ENCODE peak calls at places on chromosomes 4 and X, in four cellular contexts. Y, K, Z and O are unnamed samples.

GRCh38 chr4:83108101-83108861 is 6.2 kb downstream of the PLAC8 start:
- DNase-seq in K (no peak), Y (no peak), Z (peak; percentile 41), O (no peak)

GRCh38 chrX:41922125-41922521 is 1.2 kb downstream of the CASK start:
- DNase-seq in Z (peak; percentile 40), K (peak; percentile 40), Y (peak; percentile 53), O (peak; percentile 10)

GRCh38 chr4:11529625-11530201 is 101.0 kb upstream of the HS3ST1 start:
- DNase-seq in Z (no peak), K (peak; percentile 42), Y (peak; percentile 63), O (no peak)

GRCh38 chr4:17324431-17324830 is 187.5 kb downstream of the QDPR start:
- DNase-seq in K (peak; percentile 42), Y (peak; percentile 80), Z (peak; percentile 52), O (peak; percentile 59)

GRCh38 chr4:17535906-17536305 is 20.9 kb downstream of the CLRN2 start:
- DNase-seq in Z (no peak), Y (no peak), K (no peak), O (no peak)

GRCh38 chr4:77190053-77190452 is 33.0 kb downstream of the CCNG2 start:
- DNase-seq in K (peak; percentile 5), Z (no peak), Y (no peak), O (no peak)

GRCh38 chrX:28609917-28610613 is 22.8 kb downstream of the IL1RAPL1 start:
- DNase-seq in Y (no peak), K (no peak), Z (no peak), O (no peak)

GRCh38 chr4:152245706-152246105 is 290.2 kb downstream of the FBXW7 start:
- DNase-seq in Z (no peak), K (no peak), Y (peak; percentile 15), O (peak; percentile 10)

GRCh38 chrX:153184787-153185186 is 5.7 kb downstream of the MAGEA1 start:
- DNase-seq in Z (no peak), Y (no peak), K (no peak), O (no peak)

GRCh38 chr4:108681321-108681809 is 31.0 kb downstream of the OSTC start:
- DNase-seq in Y (peak; percentile 32), Z (no peak), K (no peak), O (no peak)

GRCh38 chr4:108685036-108685686 is 34.8 kb downstream of the OSTC start:
- DNase-seq in Y (peak; percentile 18), Z (no peak), K (no peak), O (no peak)

DNA sequence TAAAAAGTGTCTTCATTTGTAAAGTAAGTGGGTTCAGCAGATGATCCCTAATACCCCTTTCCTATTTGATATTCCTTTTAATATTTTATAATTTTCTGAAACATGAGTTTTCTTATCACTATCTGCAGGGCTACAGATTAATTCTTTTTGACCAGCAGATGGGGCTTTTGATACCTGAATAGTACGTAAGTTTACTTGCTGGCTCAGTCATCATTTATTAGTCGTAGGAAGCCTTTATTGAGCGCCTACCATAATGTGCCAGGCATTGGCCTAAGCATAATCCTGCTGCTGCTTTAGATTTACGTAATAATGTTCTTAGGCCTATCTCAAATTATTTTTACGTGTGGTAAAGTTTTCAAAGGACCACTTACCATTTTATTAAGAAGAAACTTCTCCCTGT is 33.1 kb downstream of the OSTC start:
- DNase-seq in Z (no peak), Y (peak; percentile 59), K (peak; percentile 43), O (peak; percentile 31)
- TF ChIP-seq CTCF in Z (no peak), Y (peak; percentile 25), K (peak; percentile 38), O (peak; percentile 68)

GRCh38 chrX:134718329-134719317 is 60.4 kb upstream of the PLAC1 start:
- DNase-seq in Z (no peak), Y (peak; percentile 94), K (peak; percentile 60), O (peak; percentile 98)
- TF ChIP-seq CTCF in Z (no peak), Y (no peak), K (peak; percentile 34), O (peak; percentile 45)

DNA sequence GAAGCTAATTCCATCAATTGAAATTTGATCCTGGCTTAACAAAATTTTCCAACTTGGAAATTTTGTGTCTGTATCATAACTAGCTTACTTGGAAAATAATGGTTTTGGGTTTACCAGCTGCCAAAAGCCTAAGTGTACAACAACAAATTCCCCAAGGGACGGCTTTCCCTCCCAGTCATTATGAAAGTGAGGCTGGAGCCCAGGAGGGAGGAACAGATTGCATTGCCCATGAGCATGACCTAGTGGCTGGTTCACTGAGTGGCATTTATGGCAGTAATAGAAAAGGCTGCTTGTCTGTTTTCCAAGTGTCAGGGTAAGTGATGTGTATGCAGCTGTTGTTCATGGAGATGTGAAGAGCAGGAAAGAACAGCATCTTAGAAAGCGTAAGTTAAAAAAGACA is 70.8 kb upstream of the HHIP start:
- DNase-seq in Y (peak; percentile 58), K (no peak), Z (no peak), O (no peak)
- TF ChIP-seq CTCF in Y (no peak), K (peak; percentile 46), Z (no peak), O (no peak)

DNA sequence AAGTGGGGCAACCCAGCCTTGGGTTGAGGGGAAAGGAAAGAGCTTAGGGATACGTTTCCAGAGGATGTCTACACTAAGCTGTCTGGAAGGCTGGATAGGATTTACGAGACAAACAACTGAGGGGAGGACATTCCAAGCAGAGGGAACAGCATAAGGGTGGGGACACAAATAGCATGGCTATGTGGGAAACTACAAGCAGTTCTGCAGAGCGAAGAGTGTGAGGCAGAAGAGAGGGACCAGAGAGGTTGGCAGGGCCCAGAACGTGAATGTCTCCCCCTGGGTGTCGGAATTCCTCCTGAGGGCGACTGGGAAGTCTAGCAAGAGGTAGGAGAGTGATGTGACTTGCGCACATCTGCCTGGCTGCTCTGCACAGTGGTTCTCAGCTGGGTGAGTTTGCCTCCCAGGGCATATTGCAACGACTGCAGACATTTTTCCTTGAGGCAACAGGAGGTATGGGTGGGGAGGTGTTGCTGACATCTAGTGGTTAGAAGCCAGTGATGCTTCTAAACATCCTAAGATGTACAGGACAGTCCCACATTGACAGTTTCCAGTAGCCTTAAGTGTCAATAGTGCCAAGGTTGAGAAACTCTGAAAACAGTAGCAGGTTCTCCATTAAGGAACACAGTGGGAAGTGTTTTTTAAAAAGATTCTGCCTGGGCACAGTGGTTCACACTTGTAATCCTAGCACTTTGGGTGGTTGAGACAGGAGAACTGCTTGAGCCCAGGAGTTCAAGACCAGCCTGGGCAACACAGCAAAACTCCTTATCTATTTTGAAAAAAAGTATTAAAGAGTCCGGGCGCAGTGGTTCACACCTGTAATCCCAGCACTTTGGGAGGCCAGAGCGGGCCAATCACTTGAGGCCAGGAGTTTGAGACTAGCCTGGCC is 9.2 kb downstream of the NDUFA1 start:
- DNase-seq in Y (peak; percentile 74), Z (peak; percentile 23), K (peak; percentile 55), O (peak; percentile 52)
- TF ChIP-seq CTCF in Y (peak; percentile 67), Z (peak; percentile 51), K (peak; percentile 75), O (peak; percentile 77)